ENCODE peak calls at places on chromosomes 2 and 18, in four cellular contexts. One of them, this sample, is unnamed. For H3K4me1, the result is how much of the 10 kb centered on the place peaks cover.

GRCh38 chr18:77321823-77322805 is 72.5 kb downstream of the GALR1 start:
- DNase-seq in heart left ventricle: no peak
- DNase-seq in HCT116: no peak
- DNase-seq in transverse colon: peak
- DNase-seq in this sample: no peak

GRCh38 chr2:150686391-150686790 is 198.9 kb upstream of the RND3 start:
- DNase-seq in heart left ventricle: no peak
- DNase-seq in HCT116: no peak
- DNase-seq in transverse colon: no peak
- DNase-seq in this sample: no peak

GRCh38 chr2:180291060-180291459 is 284.0 kb upstream of the CWC22 start:
- DNase-seq in heart left ventricle: no peak
- DNase-seq in HCT116: peak
- DNase-seq in transverse colon: no peak
- DNase-seq in this sample: no peak

GRCh38 chr18:48859311-48860275 is 91.2 kb downstream of the SMAD7 start:
- DNase-seq in heart left ventricle: no peak
- DNase-seq in HCT116: no peak
- DNase-seq in transverse colon: no peak
- DNase-seq in this sample: peak

GRCh38 chr2:15660491-15661294 is 69.0 kb downstream of the DDX1 start:
- DNase-seq in heart left ventricle: no peak
- DNase-seq in HCT116: no peak
- DNase-seq in transverse colon: no peak
- DNase-seq in this sample: no peak

GRCh38 chr2:72166281-72166680 is 18.6 kb upstream of the CYP26B1 start:
- DNase-seq in heart left ventricle: no peak
- DNase-seq in HCT116: no peak
- DNase-seq in transverse colon: no peak
- DNase-seq in this sample: no peak

GRCh38 chr2:168892327-168892726 is 2.1 kb upstream of the SPC25 start:
- DNase-seq in heart left ventricle: no peak
- DNase-seq in HCT116: no peak
- DNase-seq in transverse colon: no peak
- DNase-seq in this sample: no peak

GRCh38 chr2:182319556-182319955 is 107.3 kb downstream of the PDE1A start:
- DNase-seq in heart left ventricle: no peak
- DNase-seq in HCT116: no peak
- DNase-seq in transverse colon: no peak
- DNase-seq in this sample: no peak

GRCh38 chr2:151478011-151478410 is 68.3 kb downstream of the RIF1 start:
- DNase-seq in heart left ventricle: no peak
- DNase-seq in HCT116: no peak
- DNase-seq in transverse colon: no peak
- DNase-seq in this sample: no peak

GRCh38 chr18:6441201-6441600 is 26.5 kb upstream of the L3MBTL4 start:
- DNase-seq in heart left ventricle: no peak
- DNase-seq in HCT116: no peak
- DNase-seq in transverse colon: no peak
- DNase-seq in this sample: no peak

GRCh38 chr2:80304522-80304878 is at the start of gene LRRTM1:
- DNase-seq in heart left ventricle: no peak
- DNase-seq in HCT116: no peak
- DNase-seq in transverse colon: peak
- DNase-seq in this sample: no peak

GRCh38 chr2:233242231-233242917 is 9.1 kb upstream of the ATG16L1 start:
- DNase-seq in heart left ventricle: no peak
- DNase-seq in HCT116: no peak
- DNase-seq in transverse colon: no peak
- DNase-seq in this sample: no peak

GRCh38 chr18:11885278-11885991 is 22.7 kb downstream of the MPPE1 start:
- DNase-seq in heart left ventricle: no peak
- DNase-seq in HCT116: no peak
- DNase-seq in transverse colon: peak
- DNase-seq in this sample: peak

GRCh38 chr2:35082072-35082471 is 1273.5 kb upstream of the CRIM1 start:
- DNase-seq in heart left ventricle: no peak
- DNase-seq in HCT116: no peak
- DNase-seq in transverse colon: no peak
- DNase-seq in this sample: no peak

GRCh38 chr2:98833917-98834263 is 102.1 kb downstream of the CRACDL start:
- DNase-seq in heart left ventricle: no peak
- DNase-seq in HCT116: no peak
- DNase-seq in transverse colon: no peak
- DNase-seq in this sample: no peak
- H3K4me1 ChIP-seq in heart left ventricle: under half
- H3K4me1 ChIP-seq in HCT116: under half
- H3K4me1 ChIP-seq in transverse colon: under half
- H3K4me1 ChIP-seq in this sample: under half

GRCh38 chr2:103734911-103735310 is 973.1 kb downstream of the TMEM182 start:
- DNase-seq in heart left ventricle: no peak
- DNase-seq in HCT116: no peak
- DNase-seq in transverse colon: no peak
- DNase-seq in this sample: no peak

GRCh38 chr2:103738108-103738507 is 976.3 kb downstream of the TMEM182 start:
- DNase-seq in heart left ventricle: no peak
- DNase-seq in HCT116: no peak
- DNase-seq in transverse colon: no peak
- DNase-seq in this sample: no peak

GRCh38 chr2:103738626-103739025 is 976.8 kb downstream of the TMEM182 start:
- DNase-seq in heart left ventricle: no peak
- DNase-seq in HCT116: no peak
- DNase-seq in transverse colon: no peak
- DNase-seq in this sample: no peak

GRCh38 chr2:103739216-103739615 is 977.4 kb downstream of the TMEM182 start:
- DNase-seq in heart left ventricle: no peak
- DNase-seq in HCT116: no peak
- DNase-seq in transverse colon: no peak
- DNase-seq in this sample: no peak
- H3K4me1 ChIP-seq in heart left ventricle: under half
- H3K4me1 ChIP-seq in HCT116: under half
- H3K4me1 ChIP-seq in transverse colon: under half
- H3K4me1 ChIP-seq in this sample: under half

GRCh38 chr2:156466739-156467405 is 30.7 kb downstream of the GPD2 start:
- DNase-seq in heart left ventricle: no peak
- DNase-seq in HCT116: no peak
- DNase-seq in transverse colon: peak
- DNase-seq in this sample: peak
- H3K4me1 ChIP-seq in heart left ventricle: under half
- H3K4me1 ChIP-seq in HCT116: under half
- H3K4me1 ChIP-seq in transverse colon: under half
- H3K4me1 ChIP-seq in this sample: under half

DNA sequence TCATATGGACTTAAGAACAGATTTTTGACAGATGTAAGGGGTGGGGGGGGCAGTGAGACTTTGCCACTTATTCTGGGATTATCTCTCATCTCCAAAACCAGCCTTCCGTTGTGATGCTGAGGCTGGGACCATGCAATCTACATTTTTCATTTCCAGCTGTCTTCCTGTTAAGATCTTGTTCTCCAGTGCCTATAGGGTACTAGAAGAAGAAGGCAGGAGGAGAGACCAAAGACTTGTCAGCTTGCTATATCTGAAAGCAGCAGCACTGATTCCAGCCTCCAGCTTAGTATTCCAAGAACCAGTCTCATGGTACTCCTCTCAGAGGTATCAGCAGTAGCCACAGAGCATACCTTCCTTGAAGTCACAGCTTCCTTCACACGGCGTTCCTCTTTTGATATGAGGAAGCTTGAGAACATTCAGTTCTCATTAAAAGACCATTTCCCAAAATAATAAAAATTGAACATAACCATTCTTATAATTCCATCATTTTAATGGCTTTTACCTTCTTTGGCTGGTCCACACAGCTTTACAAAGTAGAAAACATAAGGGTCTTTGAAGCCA is 49.8 kb downstream of the USP34 start:
- DNase-seq in heart left ventricle: no peak
- DNase-seq in HCT116: no peak
- DNase-seq in transverse colon: no peak
- DNase-seq in this sample: no peak
- H3K4me1 ChIP-seq in heart left ventricle: half or more
- H3K4me1 ChIP-seq in HCT116: under half
- H3K4me1 ChIP-seq in transverse colon: under half
- H3K4me1 ChIP-seq in this sample: under half